ENCODE peak calls at places on chromosomes 5 and 9, in nine cellular contexts. B is HCT116, Y is endothelial cell of umbilical vein, R is esophagus squamous epithelium, N is transverse colon, I is right lobe of liver, E is NB4, G is body of pancreas, Z is IMR-90. C is an unnamed sample.

GRCh38 chr5:56003179-56003578 is 8.4 kb upstream of the IL6ST start:
- DNase-seq in B (peak; percentile 15), Y (no peak), R (no peak), N (peak; percentile 75), I (peak; percentile 67), E (no peak), G (peak; percentile 87), Z (peak; percentile 62), C (no peak)

GRCh38 chr5:136424835-136425694 is 59.7 kb upstream of the TRPC7 start:
- DNase-seq in B (peak; percentile 47), Y (peak; percentile 58), R (no peak), N (peak; percentile 77), I (peak; percentile 77), E (peak; percentile 70), G (peak; percentile 85), Z (peak; percentile 33), C (peak; percentile 69)

GRCh38 chr9:108182950-108183381 is 672.8 kb downstream of the ACTL7B start:
- DNase-seq in B (no peak), Y (peak; percentile 19), R (no peak), N (no peak), I (no peak), E (peak; percentile 51), G (no peak), Z (peak; percentile 55), C (no peak)

GRCh38 chr5:6545770-6546690 is 86.8 kb downstream of the NSUN2 start:
- DNase-seq in B (no peak), Y (no peak), R (no peak), N (no peak), I (no peak), E (no peak), G (no peak), Z (no peak), C (no peak)

GRCh38 chr5:111461261-111461671 is 51.1 kb downstream of the STARD4 start:
- DNase-seq in B (no peak), Y (no peak), R (no peak), N (no peak), I (no peak), E (no peak), G (peak; percentile 35), Z (peak; percentile 25), C (no peak)

GRCh38 chr9:69342769-69343168 is 17.8 kb downstream of the ENTREP1 start:
- DNase-seq in B (no peak), Y (no peak), R (no peak), N (no peak), I (no peak), E (no peak), G (no peak), Z (no peak), C (no peak)

GRCh38 chr9:19409406-19410194 is 791 bp downstream of the ACER2 start:
- DNase-seq in B (peak; percentile 8), Y (peak; percentile 43), R (no peak), N (peak; percentile 27), I (no peak), E (peak; percentile 73), G (peak; percentile 58), Z (no peak), C (peak; percentile 34)

GRCh38 chr9:22037954-22038690 is 29.0 kb upstream of the CDKN2B start:
- DNase-seq in B (peak; percentile 33), Y (peak; percentile 51), R (no peak), N (no peak), I (no peak), E (no peak), G (no peak), Z (peak; percentile 47), C (no peak)

GRCh38 chr9:69204869-69205268 is 30.8 kb downstream of the TJP2 start:
- DNase-seq in B (no peak), Y (no peak), R (no peak), N (no peak), I (no peak), E (no peak), G (peak; percentile 15), Z (peak; percentile 69), C (no peak)

GRCh38 chr5:532521-533242 is 8.4 kb upstream of the SLC9A3 start:
- DNase-seq in B (no peak), Y (no peak), R (no peak), N (no peak), I (peak; percentile 47), E (no peak), G (no peak), Z (no peak), C (no peak)

GRCh38 chr9:87541663-87542062 is 44.0 kb downstream of the DAPK1 start:
- DNase-seq in B (no peak), Y (no peak), R (no peak), N (no peak), I (no peak), E (no peak), G (no peak), Z (no peak), C (no peak)

GRCh38 chr5:146027746-146028145 is 77.6 kb downstream of the PLAC8L1 start:
- DNase-seq in B (peak; percentile 78), Y (no peak), R (no peak), N (peak; percentile 84), I (no peak), E (no peak), G (peak; percentile 25), Z (no peak), C (no peak)

GRCh38 chr5:52692039-52692438 is 95.7 kb upstream of the ITGA1 start:
- DNase-seq in B (no peak), Y (no peak), R (no peak), N (no peak), I (no peak), E (no peak), G (no peak), Z (peak; percentile 87), C (no peak)

GRCh38 chr5:122263352-122264030 is 48.5 kb upstream of the SNCAIP start:
- DNase-seq in B (no peak), Y (peak; percentile 5), R (no peak), N (no peak), I (no peak), E (no peak), G (no peak), Z (peak; percentile 76), C (no peak)

GRCh38 chr9:135137398-135137832 is 49.9 kb downstream of the OLFM1 start:
- DNase-seq in B (no peak), Y (no peak), R (no peak), N (no peak), I (no peak), E (no peak), G (peak; percentile 43), Z (no peak), C (no peak)

GRCh38 chr5:7592910-7593309 is 197.0 kb downstream of the ADCY2 start:
- DNase-seq in B (no peak), Y (no peak), R (no peak), N (no peak), I (no peak), E (peak; percentile 24), G (peak; percentile 22), Z (no peak), C (no peak)

GRCh38 chr9:133347985-133348762 is at the start of the genes MED22 and RPL7A:
- DNase-seq in B (peak; percentile 93), Y (peak; percentile 97), R (peak; percentile 75), N (peak; percentile 95), I (peak; percentile 92), E (peak; percentile 95), G (peak; percentile 96), Z (peak; percentile 96), C (peak; percentile 94)
- TF ChIP-seq POLR2A in B (peak; percentile 98), Y (peak; percentile 98), R (peak; percentile 89), N (peak; percentile 95), I (peak; percentile 77), E (peak; percentile 98), G (peak; percentile 97), Z (peak; percentile 99), C (peak; percentile 52)

DNA sequence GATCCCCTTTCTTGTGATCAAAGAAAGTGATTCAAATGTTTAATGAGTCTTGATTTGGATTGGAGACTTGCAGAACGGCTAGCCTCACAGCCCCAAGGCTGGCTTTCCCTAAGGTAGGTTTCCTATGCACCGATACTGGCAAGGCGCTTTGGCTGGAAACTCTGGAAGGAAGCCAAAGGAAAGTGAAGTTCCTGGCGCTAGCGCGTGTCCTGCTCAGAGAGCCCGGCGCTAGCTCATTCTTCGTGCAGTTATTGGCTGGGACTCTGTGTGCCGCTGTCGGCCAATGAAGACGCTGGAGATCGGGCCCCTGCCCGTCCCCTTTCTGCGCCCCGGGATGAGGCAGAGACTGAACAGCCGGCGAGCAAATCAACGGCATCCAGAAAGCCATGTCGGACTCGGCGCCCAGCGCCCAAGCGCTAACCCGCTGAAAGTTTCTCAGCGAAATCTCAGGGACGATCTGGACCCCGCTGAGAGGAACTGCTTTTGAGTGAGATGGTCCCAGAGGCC is at the start of gene PCDHGC3:
- DNase-seq in B (no peak), Y (peak; percentile 96), R (peak; percentile 36), N (peak; percentile 89), I (peak; percentile 87), E (peak; percentile 89), G (peak; percentile 95), Z (peak; percentile 95), C (peak; percentile 94)
- TF ChIP-seq POLR2A in B (no peak), Y (no peak), R (peak; percentile 66), N (peak; percentile 64), I (peak; percentile 59), E (no peak), G (peak; percentile 87), Z (peak; percentile 57), C (peak; percentile 56)

DNA sequence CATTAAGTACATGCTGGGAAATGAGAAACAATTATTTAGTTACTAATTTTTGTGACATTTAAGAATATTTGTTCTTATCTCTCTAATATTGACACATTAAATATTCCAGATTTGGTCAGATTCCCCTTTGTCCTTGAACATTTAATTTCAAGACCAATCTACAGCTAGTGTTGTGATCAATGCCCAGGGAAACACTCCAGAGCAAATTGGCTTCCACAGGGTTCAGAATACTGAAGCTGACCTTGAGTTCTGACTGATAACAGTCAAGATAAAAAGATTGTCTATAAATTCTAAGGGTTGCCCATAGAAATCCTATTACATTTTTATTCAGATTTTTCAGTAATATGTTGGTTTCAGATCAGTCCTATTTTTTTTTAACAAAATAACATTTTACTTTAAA is 31.3 kb downstream of the ZFYVE16 start:
- DNase-seq in B (no peak), Y (no peak), R (no peak), N (no peak), I (no peak), E (no peak), G (no peak), Z (no peak), C (no peak)
- TF ChIP-seq POLR2A in B (no peak), Y (no peak), R (no peak), N (no peak), I (no peak), E (no peak), G (no peak), Z (no peak), C (no peak)

DNA sequence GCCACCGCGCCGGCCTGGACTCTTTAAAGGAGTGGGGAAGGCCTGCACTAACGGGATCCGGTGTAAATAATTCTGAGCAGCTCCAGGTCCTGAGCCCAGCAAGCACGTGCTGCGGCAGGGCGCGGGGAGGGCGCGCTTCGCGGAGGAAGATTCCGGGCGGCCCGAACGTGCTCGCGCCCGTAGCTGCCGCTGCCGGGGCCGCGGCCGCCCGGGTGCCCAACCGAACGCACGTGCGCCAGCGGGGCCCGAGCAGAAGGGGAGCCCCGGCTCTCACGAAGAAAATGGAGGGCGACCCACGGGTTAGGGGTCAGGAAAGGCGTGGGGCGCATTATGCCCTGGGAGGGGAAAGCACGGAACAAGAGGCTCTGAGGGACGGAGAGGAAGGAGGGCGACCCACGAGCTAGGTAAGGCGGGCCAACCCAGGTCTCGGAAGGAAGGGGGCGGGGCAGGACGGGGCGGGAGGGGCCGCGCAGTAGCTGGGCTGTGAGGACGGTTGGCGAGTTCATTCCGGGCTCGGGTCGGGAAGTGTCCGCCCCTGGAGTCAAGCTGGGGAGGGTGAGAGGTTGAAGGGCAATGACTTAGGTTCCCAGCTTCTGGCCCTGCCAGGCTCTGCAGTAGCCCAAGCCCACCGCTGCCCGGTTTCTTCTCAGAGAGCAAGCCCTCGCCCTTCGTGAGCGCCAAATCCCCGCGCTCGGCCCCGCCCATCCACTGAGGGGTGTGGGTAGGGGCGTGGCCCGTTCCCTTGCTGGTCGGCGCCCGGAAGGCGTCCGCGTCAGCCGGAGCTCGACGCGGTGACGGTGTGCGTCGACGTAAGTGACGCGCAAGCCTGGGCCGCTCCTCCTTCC is at the start of gene ZNF131:
- DNase-seq in B (peak; percentile 93), Y (peak; percentile 97), R (peak; percentile 87), N (peak; percentile 97), I (peak; percentile 99), E (peak; percentile 99), G (peak; percentile 97), Z (peak; percentile 98), C (peak; percentile 95)
- TF ChIP-seq POLR2A in B (peak; percentile 84), Y (peak; percentile 94), R (peak; percentile 78), N (peak; percentile 87), I (peak; percentile 56), E (peak; percentile 94), G (peak; percentile 83), Z (peak; percentile 75), C (peak; percentile 68)

C was measured in prostate gland.